ENCODE peak calls at places on chromosomes 3 and 15, in four cellular contexts. I is HEK293T; E is T-helper 1 cell; X is activated naive CD8-positive, alpha-beta T cell treated with anti-CD3 and anti-CD28 coated beads for 36 hours. M is an unnamed sample.

GRCh38 chr15:40238927-40239591 is at the start of gene PAK6:
- DNase-seq in I (peak), X (peak), E (no peak), M (peak)

GRCh38 chr3:188529228-188529627 is 375.3 kb downstream of the LPP start:
- DNase-seq in E (no peak), X (no peak), I (no peak), M (no peak)

GRCh38 chr15:57573151-57573550 is 18.6 kb upstream of the MYZAP start:
- DNase-seq in I (no peak), E (no peak), X (no peak), M (no peak)

GRCh38 chr15:70302360-70302759 is 204.6 kb upstream of the TLE3 start:
- DNase-seq in E (no peak), X (no peak), I (no peak), M (no peak)

GRCh38 chr15:70530035-70530499 is 233.3 kb downstream of the UACA start:
- DNase-seq in E (no peak), X (no peak), I (no peak), M (no peak)

GRCh38 chr3:194364652-194365434 is 4.7 kb downstream of the LRRC15 start:
- DNase-seq in X (no peak), E (no peak), I (no peak), M (peak)

GRCh38 chr3:4351164-4351855 is 48.1 kb downstream of the SETMAR start:
- DNase-seq in X (peak), E (no peak), I (no peak), M (peak)

GRCh38 chr3:184327171-184327570 is 10.2 kb upstream of the FAM131A start:
- DNase-seq in I (no peak), X (no peak), E (no peak), M (no peak)

GRCh38 chr15:58065011-58065444 is 483 bp downstream of the ALDH1A2 start:
- DNase-seq in E (no peak), I (peak), X (no peak), M (peak)

GRCh38 chr15:95990833-95991232 is 339.7 kb upstream of the NR2F2 start:
- DNase-seq in X (peak), E (no peak), I (no peak), M (no peak)

GRCh38 chr3:12170207-12170606 is 11.5 kb upstream of the TIMP4 start:
- DNase-seq in I (no peak), E (no peak), X (no peak), M (no peak)

GRCh38 chr3:187000711-187001151 is 70.4 kb downstream of the ST6GAL1 start:
- DNase-seq in X (peak), I (no peak), E (no peak), M (no peak)

GRCh38 chr3:53544357-53544756 is 49.9 kb downstream of the CACNA1D start:
- DNase-seq in I (no peak), X (peak), E (no peak), M (no peak)

GRCh38 chr3:66104535-66104934 is 65.8 kb upstream of the MAGI1 start:
- DNase-seq in E (no peak), I (no peak), X (no peak), M (no peak)

GRCh38 chr3:192091831-192092230 is 630.9 kb downstream of the PYDC2 start:
- DNase-seq in X (no peak), E (no peak), I (no peak), M (no peak)

GRCh38 chr3:156429125-156429524 is 125.8 kb downstream of the SSR3 start:
- DNase-seq in X (no peak), E (no peak), I (no peak), M (no peak)

GRCh38 chr3:158802399-158803023 is 657 bp downstream of the MFSD1 start:
- DNase-seq in E (no peak), X (no peak), I (peak), M (no peak)

GRCh38 chr3:22315925-22316324 is 564.9 kb upstream of the ZNF385D start:
- DNase-seq in E (no peak), X (no peak), I (no peak), M (no peak)

GRCh38 chr3:165800970-165801369 is 36.3 kb downstream of the BCHE start:
- DNase-seq in E (no peak), I (no peak), X (no peak), M (no peak)

GRCh38 chr3:52359116-52359855 is 43.2 kb downstream of the DNAH1 start:
- DNase-seq in E (no peak), X (no peak), I (no peak), M (no peak)

GRCh38 chr3:10935846-10936631 is 56.5 kb upstream of the SLC6A1 start:
- DNase-seq in I (no peak), X (no peak), E (no peak), M (no peak)

GRCh38 chr15:31458591-31458990 is 132.0 kb downstream of the KLF13 start:
- DNase-seq in X (no peak), I (no peak), E (no peak), M (no peak)

GRCh38 chr3:118823626-118824025 is 211.0 kb downstream of the IGSF11 start:
- DNase-seq in X (no peak), E (no peak), I (no peak), M (no peak)

GRCh38 chr15:64151727-64152506 is at the start of gene SNX22:
- DNase-seq in I (no peak), X (peak), E (no peak), M (peak)

GRCh38 chr3:46019707-46020106 is 7.6 kb downstream of the XCR1 start:
- DNase-seq in X (peak), E (no peak), I (no peak), M (no peak)

GRCh38 chr3:16508591-16508995 is 4.9 kb downstream of the RFTN1 start:
- DNase-seq in X (no peak), E (no peak), I (no peak), M (no peak)

GRCh38 chr15:74785716-74786032 is 3.8 kb downstream of the CSK start:
- DNase-seq in E (no peak), X (no peak), I (no peak), M (no peak)

GRCh38 chr3:38137615-38138346 is 680 bp upstream of the MYD88 start:
- DNase-seq in E (no peak), X (peak), I (no peak), M (peak)

GRCh38 chr15:84748274-84749110 is at the start of gene ZNF592:
- DNase-seq in E (peak), I (peak), X (peak), M (peak)

GRCh38 chr3:69009559-69010410 is 3.7 kb downstream of the EOGT start:
- DNase-seq in E (no peak), I (no peak), X (no peak), M (peak)

GRCh38 chr15:41474436-41474835 is 19.2 kb upstream of the ITPKA start:
- DNase-seq in I (no peak), E (no peak), X (no peak), M (no peak)

GRCh38 chr3:172249039-172249438 is 199.2 kb downstream of the GHSR start:
- DNase-seq in E (no peak), X (no peak), I (no peak), M (no peak)

M was measured in endothelial cell of umbilical vein.